ENCODE peak calls at places on chromosomes 12 and 14, in four cellular contexts. K, B, V and O are unnamed samples.

GRCh38 chr12:45259732-45260480 is 44.0 kb downstream of the ANO6 start:
- DNase-seq in B (peak), V (no peak), K (peak), O (no peak)

GRCh38 chr14:94120667-94121335 is 8.6 kb downstream of the IFI27L2 start:
- DNase-seq in V (no peak), B (no peak), K (peak), O (peak)

GRCh38 chr14:60093606-60094005 is 1.9 kb downstream of the PCNX4 start:
- DNase-seq in K (peak), B (no peak), V (no peak), O (no peak)

GRCh38 chr12:131857908-131858850 is 30.0 kb downstream of the MMP17 start:
- DNase-seq in B (no peak), K (no peak), V (no peak), O (no peak)

GRCh38 chr14:54935958-54936357 is 33.3 kb upstream of the GCH1 start:
- DNase-seq in B (no peak), V (no peak), K (no peak), O (no peak)

GRCh38 chr14:77265561-77266335 is 5.3 kb downstream of the NGB start:
- DNase-seq in K (no peak), V (no peak), B (no peak), O (no peak)

GRCh38 chr12:113818833-113819232 is 147.3 kb downstream of the RBM19 start:
- DNase-seq in B (no peak), V (no peak), K (no peak), O (no peak)

GRCh38 chr14:103301512-103302197 is 32.4 kb upstream of the EIF5 start:
- DNase-seq in V (no peak), K (no peak), B (no peak), O (no peak)

GRCh38 chr14:47039336-47039735 is 387.8 kb upstream of the RPL10L start:
- DNase-seq in V (no peak), B (no peak), K (no peak), O (no peak)

GRCh38 chr12:20214286-20214685 is 154.1 kb upstream of the PDE3A start:
- DNase-seq in V (no peak), B (no peak), K (peak), O (no peak)

GRCh38 chr14:71309756-71310155 is 402.5 kb downstream of the PCNX1 start:
- DNase-seq in K (no peak), V (no peak), B (no peak), O (no peak)

GRCh38 chr14:55802986-55803431 is 223.0 kb downstream of the KTN1 start:
- DNase-seq in K (no peak), B (no peak), V (no peak), O (no peak)

GRCh38 chr14:30990766-30991165 is 34.7 kb upstream of the AP4S1 start:
- DNase-seq in K (no peak), V (no peak), B (no peak), O (no peak)

GRCh38 chr12:95057431-95057830 is 16.0 kb downstream of the NR2C1 start:
- DNase-seq in V (no peak), K (no peak), B (no peak), O (no peak)

GRCh38 chr12:69252033-69252432 is 12.7 kb downstream of the CPSF6 start:
- DNase-seq in B (no peak), K (no peak), V (no peak), O (no peak)

GRCh38 chr14:26522985-26523384 is 74.8 kb downstream of the NOVA1 start:
- DNase-seq in B (no peak), V (no peak), K (peak), O (no peak)

GRCh38 chr12:30927210-30927576 is 645 bp downstream of the TSPAN11 start:
- DNase-seq in B (no peak), V (no peak), K (no peak), O (no peak)

GRCh38 chr12:111424793-111425251 is 19.1 kb downstream of the SH2B3 start:
- DNase-seq in B (no peak), K (no peak), V (no peak), O (no peak)
- TF ChIP-seq CTCF in B (no peak), K (peak), V (peak), O (no peak)

GRCh38 chr12:92943482-92944250 is 14.6 kb upstream of the EEA1 start:
- DNase-seq in K (peak), B (no peak), V (no peak), O (no peak)
- TF ChIP-seq CTCF in K (peak), B (no peak), V (no peak), O (no peak)

DNA sequence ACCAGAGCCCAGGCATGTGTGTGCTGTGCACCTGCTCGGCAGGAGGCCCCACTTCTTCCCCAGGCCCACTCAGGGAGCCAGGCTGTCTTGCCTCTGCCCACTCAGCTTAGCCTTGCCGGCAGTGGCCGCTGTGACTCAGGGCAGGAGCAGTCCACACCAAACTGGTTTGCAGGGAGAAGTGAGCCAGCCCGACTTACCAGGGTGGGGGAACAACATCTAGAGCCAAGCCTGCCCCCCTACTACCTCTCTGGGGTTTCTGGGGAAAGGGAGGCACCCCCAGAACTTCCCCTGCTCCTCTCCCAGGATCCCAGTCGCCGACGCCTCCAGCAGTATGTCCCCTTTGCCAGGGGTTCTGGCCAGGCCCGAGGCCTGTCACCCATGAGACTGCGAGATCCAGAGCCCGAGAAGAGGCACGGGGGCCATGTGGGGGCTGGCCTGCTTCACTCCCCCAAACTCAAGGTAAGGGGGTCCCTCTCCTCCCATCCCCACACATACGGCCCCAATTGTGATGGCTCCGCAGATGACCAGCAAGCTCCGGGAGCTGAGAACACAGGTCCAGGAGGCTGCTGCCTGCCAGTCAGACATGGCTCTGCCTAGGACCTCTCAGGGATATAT is 3.0 kb downstream of the PLEKHG6 start:
- DNase-seq in V (no peak), B (no peak), K (no peak), O (no peak)
- TF ChIP-seq CTCF in V (no peak), B (no peak), K (no peak), O (no peak)

GRCh38 chr14:106530031-106530422 is 1003.6 kb downstream of the TMEM121 start:
- DNase-seq in K (no peak), B (no peak), V (no peak), O (no peak)

GRCh38 chr14:106528717-106529116 is 1002.3 kb downstream of the TMEM121 start:
- DNase-seq in B (no peak), K (peak), V (no peak), O (no peak)

DNA sequence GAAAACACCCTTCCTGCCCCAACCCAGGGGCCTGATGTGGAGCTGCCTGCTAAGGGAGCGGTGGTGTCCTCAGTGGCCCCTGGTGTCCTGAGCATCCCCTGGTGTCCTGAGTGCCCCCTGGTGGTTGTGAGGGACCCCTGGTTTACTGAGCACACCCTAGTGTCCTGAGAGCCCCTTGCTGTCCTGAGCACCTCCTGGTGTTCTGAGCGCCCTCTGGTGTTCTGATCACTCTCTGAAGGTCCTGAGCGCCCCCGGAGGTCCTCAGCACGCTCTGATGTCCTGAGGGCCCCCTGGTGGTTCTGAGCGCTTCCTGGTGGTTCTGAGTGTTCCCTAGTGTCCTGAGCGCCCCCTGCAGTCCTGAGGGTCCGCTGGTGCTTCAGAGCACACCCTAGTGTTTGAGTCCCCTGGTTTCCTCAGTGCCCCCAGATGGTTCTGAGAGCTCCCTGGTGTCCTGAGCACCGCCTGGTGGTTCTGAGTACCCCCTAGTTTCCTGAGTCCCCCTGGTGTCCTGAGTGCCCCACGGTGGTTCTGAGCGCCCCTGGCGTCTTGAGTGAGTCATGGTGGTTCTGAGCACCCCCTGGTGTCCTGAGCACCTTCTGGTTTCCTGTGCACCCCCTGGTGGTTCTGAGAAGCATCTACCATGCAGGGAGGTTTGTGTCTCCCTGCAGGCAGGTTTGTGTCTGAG is 1004.2 kb downstream of the TMEM121 start:
- DNase-seq in K (no peak), V (no peak), B (no peak), O (no peak)
- TF ChIP-seq CTCF in K (no peak), V (no peak), B (no peak), O (peak)

DNA sequence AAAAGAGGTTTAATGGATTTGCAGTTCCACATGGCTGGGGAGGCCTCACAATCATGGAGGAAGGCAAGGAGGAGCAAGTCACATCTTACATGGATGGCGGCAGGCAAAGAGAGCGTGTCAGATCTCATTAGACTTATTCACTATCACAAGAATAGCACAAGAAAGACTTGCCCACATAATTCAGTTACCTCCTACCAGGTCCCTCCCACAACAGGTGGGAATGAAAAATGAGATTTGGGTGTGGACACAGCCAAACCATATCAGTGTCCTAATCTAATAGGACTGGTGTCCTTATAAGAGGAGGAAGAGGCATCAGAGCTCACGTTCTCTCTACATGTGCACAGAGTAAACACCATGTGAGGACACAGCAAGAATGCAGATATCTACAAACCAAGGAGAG is 25.9 kb downstream of the DYRK2 start:
- DNase-seq in B (no peak), K (no peak), V (no peak), O (no peak)
- TF ChIP-seq CTCF in B (no peak), K (no peak), V (no peak), O (no peak)

GRCh38 chr14:37124617-37125016 is 47.8 kb downstream of the SLC25A21 start:
- DNase-seq in K (no peak), V (no peak), B (no peak), O (no peak)
- TF ChIP-seq CTCF in K (peak), V (no peak), B (no peak), O (no peak)

DNA sequence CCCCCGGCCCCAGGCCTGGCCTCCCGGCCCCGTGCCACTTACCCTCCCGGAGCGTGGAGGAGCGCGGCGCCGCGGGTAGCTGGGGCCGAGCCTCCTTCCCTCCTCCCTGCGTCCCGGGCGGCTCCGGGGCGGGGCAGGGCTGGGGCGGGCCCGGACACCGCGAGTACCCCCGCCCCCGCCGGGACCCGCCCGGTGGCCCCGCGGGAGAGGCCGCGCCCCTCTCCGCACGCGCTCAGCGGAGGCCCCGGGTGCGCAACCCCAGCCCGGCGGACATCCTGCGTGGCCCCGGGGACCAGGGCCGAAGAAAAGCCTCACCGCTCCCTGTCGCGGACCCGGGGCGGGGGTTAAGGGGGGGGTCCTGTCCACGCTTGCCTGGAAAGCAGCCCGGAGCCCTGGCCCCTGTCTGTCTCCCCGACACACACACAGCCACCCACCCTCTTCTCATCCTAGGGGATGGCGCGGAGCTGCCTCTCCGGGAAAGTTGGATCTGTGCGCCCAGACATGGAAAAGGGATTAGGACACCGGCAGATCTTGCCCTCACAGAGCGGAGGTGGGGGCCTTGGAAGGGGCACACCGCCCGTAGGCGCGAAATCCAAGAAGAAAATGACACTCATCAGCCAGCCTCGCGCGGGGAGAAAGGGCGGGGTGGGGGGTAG is at the start of gene SYNE3:
- DNase-seq in V (peak), K (no peak), B (peak), O (no peak)
- TF ChIP-seq CTCF in V (no peak), K (no peak), B (no peak), O (no peak)

GRCh38 chr12:56190695-56191155 is 1.4 kb upstream of the SMARCC2 start:
- DNase-seq in V (no peak), B (no peak), K (no peak), O (no peak)

GRCh38 chr12:56188786-56189335 is 422 bp downstream of the SMARCC2 start:
- DNase-seq in B (no peak), V (no peak), K (no peak), O (no peak)

GRCh38 chr12:56189336-56189917 is at the start of gene SMARCC2:
- DNase-seq in K (peak), B (peak), V (peak), O (no peak)

GRCh38 chr12:56188116-56188785 is 1.0 kb downstream of the SMARCC2 start:
- DNase-seq in K (no peak), V (no peak), B (peak), O (no peak)

DNA sequence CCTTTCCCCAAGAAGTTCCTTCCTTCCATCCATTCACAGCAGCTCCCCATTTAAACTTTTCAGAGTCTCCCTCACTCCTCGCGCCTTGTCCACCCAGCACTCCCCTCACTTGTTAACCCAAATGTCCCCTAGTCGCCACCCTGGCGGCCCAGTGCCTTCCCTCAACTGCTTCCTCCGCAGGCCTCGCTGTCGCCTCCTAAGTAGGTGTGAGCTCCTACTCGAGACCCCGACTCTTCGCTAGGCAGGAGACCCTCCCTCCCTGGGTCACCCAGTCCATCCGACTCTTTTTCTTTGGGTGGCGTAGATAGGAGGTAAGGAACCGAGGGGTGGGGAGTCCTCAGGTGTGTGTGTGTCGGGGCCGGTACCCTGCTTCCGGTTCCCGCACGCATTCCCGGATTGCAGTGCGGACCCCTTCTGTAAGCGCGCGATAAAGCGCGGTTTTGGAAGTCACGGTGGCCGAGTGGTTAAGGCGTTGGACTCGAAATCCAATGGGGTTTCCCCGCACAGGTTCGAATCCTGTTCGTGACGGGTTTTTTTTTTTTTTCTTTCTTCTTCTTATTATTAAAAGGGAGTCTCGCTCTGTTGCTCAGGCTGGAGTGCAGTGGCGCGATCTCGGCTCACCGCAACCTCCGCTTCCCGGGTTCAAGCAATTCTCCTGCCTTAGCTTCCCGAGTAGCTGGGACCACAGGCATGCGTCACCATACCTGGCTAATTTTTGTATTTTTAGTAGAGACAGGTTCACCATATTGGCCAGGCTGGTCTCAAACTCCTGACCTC is 823 bp upstream of the SMARCC2 start:
- DNase-seq in K (peak), B (peak), V (peak), O (no peak)
- TF ChIP-seq CTCF in K (no peak), B (no peak), V (no peak), O (no peak)

GRCh38 chr12:124704619-124705018 is 137.2 kb upstream of the NCOR2 start:
- DNase-seq in B (no peak), V (no peak), K (no peak), O (no peak)
- TF ChIP-seq CTCF in B (no peak), V (no peak), K (no peak), O (no peak)